ENCODE peak calls at places on chromosome 2, in ten cellular contexts. I is endothelial cell, Y is RWPE1, O is OCI-LY7, H is HL-60, Z is astrocyte of the cerebellum, T is PC-9, W is AG09319, R is body of pancreas, X is H1. B is an unnamed sample.

GRCh38 chr2:15923597-15923996 is 16.8 kb upstream of the MYCN start:
- DNase-seq in T (no peak), R (no peak), Y (no peak), Z (no peak), O (no peak), H (no peak), X (no peak), W (no peak), I (no peak), B (no peak)

GRCh38 chr2:72026819-72027425 is 120.7 kb downstream of the CYP26B1 start:
- DNase-seq in H (no peak), X (no peak), O (no peak), W (no peak), T (no peak), R (no peak), I (no peak), Z (no peak), Y (no peak), B (no peak)

GRCh38 chr2:219664958-219665357 is 37.5 kb downstream of the SLC4A3 start:
- DNase-seq in H (no peak), R (no peak), X (no peak), Z (no peak), T (no peak), Y (no peak), W (no peak), O (no peak), I (no peak), B (no peak)

GRCh38 chr2:223442874-223443273 is 159.3 kb downstream of the SCG2 start:
- DNase-seq in I (no peak), X (no peak), O (no peak), Y (no peak), Z (peak; percentile 49), H (no peak), W (no peak), T (no peak), R (no peak), B (no peak)

GRCh38 chr2:655626-656025 is 21.6 kb downstream of the TMEM18 start:
- DNase-seq in Z (no peak), X (no peak), I (no peak), R (no peak), O (no peak), Y (no peak), W (no peak), H (no peak), T (no peak), B (no peak)

GRCh38 chr2:220025207-220025606 is 397.8 kb downstream of the SLC4A3 start:
- DNase-seq in H (no peak), I (no peak), W (no peak), O (no peak), R (no peak), Y (no peak), T (no peak), Z (no peak), X (no peak), B (no peak)

GRCh38 chr2:42800981-42801380 is 8.6 kb upstream of the HAAO start:
- DNase-seq in X (no peak), I (no peak), T (no peak), R (no peak), Y (no peak), O (no peak), Z (no peak), H (no peak), W (no peak), B (no peak)

GRCh38 chr2:225429718-225430117 is 30.2 kb downstream of the NYAP2 start:
- DNase-seq in O (no peak), Z (peak; percentile 13), I (no peak), W (no peak), H (no peak), Y (no peak), X (no peak), T (no peak), R (peak; percentile 84), B (no peak)

GRCh38 chr2:217103752-217104540 is 244.1 kb upstream of the TNP1 start:
- DNase-seq in I (no peak), X (no peak), O (no peak), Y (peak; percentile 14), R (no peak), H (no peak), W (no peak), T (no peak), Z (no peak), B (no peak)

DNA sequence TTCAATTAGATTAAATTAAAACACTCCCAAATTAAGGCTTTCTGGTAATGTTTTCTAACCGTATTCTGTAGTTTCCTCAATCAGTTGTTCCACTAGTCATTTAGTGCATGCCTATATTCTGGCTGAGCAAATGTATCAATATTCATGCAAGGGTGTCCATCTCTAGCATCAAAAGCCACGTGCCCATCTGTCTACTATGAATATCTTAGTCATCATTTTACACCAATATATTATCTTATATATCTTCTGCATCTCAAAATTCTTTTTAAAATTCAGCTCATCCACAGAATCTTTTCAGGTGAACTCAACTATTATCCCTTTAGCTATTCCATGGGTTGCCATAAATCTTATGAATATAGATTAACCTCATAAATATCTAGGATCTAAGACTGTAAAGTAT is 488.2 kb downstream of the PARD3B start:
- DNase-seq in H (no peak), Y (no peak), I (no peak), O (no peak), Z (no peak), R (no peak), W (no peak), T (no peak), X (no peak), B (no peak)
- TF ChIP-seq CTCF in H (no peak), Y (no peak), I (no peak), O (no peak), Z (no peak), R (no peak), W (no peak), T (no peak), X (no peak), B (no peak)

GRCh38 chr2:18987592-18988073 is 370.8 kb downstream of the OSR1 start:
- DNase-seq in H (no peak), W (peak; percentile 65), R (peak; percentile 72), I (no peak), X (no peak), Z (peak; percentile 95), O (no peak), Y (peak; percentile 56), T (peak; percentile 68), B (no peak)
- TF ChIP-seq CTCF in H (no peak), W (peak; percentile 32), R (no peak), I (no peak), X (no peak), Z (peak; percentile 30), O (peak; percentile 30), Y (peak; percentile 41), T (no peak), B (peak; percentile 30)

GRCh38 chr2:9424447-9425164 is 1.2 kb downstream of the CPSF3 start:
- DNase-seq in T (no peak), Y (no peak), H (no peak), R (no peak), Z (no peak), W (no peak), X (no peak), I (no peak), O (peak; percentile 66), B (no peak)

GRCh38 chr2:9423100-9423921 is at the start of the genes CPSF3 and ITGB1BP1:
- DNase-seq in O (peak; percentile 99), T (peak; percentile 98), W (peak; percentile 94), H (peak; percentile 95), Z (peak; percentile 94), I (peak; percentile 99), R (peak; percentile 97), X (peak; percentile 92), Y (peak; percentile 100), B (peak; percentile 96)

GRCh38 chr2:9420495-9420894 is 2.8 kb downstream of the ITGB1BP1 start:
- DNase-seq in O (no peak), R (no peak), I (no peak), H (no peak), T (no peak), Y (no peak), Z (no peak), X (no peak), W (no peak), B (no peak)

GRCh38 chr2:9423922-9424272 is 443 bp downstream of the CPSF3 start:
- DNase-seq in Y (peak; percentile 15), W (no peak), X (no peak), O (peak; percentile 61), H (no peak), Z (no peak), T (peak; percentile 15), R (no peak), I (no peak), B (no peak)

DNA sequence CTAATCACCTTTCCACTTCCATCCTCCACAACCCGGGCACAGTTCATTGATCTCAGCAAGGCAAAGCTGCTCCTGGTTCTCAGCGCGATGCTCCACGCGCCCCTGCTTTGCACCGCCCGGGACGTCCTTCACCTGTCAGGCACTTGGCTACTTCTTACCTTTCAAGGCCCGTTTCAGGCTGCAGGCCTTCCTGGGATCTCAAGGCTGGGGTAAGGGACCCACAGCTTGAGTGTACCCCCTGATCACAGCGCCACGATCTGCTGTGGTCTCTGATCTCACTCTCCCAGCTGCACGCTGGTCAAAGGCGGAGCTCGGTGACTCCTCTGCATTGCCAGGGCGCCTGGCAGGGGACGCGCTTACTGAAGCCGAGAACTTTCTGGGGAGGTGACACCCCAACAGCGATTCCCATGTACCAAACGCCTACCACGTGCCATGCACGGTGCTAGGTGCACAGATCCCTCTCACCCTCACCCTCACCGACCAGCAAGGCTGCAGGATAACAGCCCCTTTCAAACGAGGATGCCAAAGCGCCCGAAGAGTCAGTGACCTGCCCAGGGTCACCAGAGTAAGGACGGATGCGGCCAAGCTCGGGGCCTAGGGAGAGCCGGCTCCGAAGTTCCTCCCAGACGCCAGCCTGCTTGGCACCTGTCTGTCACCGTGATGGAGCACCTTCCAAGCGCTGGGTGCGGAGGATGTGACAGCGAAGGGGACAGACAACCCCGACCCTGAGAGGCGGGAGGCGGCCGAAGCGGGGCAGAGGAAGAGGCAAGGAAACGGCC is 818 bp downstream of the ITGB1BP1 start:
- DNase-seq in Z (no peak), H (peak; percentile 38), X (no peak), O (peak; percentile 74), W (no peak), Y (peak; percentile 44), I (peak; percentile 21), T (peak; percentile 12), R (peak; percentile 31), B (no peak)
- TF ChIP-seq CTCF in Z (peak; percentile 2), H (no peak), X (no peak), O (peak; percentile 39), W (no peak), Y (no peak), I (no peak), T (no peak), R (no peak), B (no peak)

DNA sequence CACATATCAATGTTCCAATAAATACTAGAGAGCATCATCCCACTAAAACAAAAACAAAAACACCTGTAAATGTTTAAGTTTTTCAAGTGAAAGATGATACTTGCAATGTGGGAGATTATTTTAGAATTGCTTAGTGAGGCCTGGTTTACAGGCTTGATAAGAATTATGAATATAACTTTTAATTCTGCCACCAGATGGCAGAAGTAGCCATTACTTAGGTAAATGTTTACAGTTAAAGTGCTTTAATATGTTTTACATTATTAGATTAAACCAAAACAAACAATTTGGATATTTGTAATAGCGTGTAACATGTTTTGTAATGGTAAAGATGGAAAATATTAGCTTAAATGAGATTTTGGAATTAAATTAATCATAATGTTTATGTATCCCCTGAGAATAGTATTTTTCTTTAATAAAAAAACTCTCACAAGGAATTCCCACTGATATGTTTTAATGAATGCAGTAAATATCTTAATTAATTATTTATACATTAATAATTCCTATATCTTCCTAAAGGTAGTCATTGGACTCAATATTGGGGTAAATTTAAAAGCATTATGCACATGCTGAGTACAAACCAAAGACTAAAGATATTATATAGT is 522.0 kb downstream of the SPAG16 start:
- DNase-seq in X (no peak), H (no peak), Y (no peak), O (peak; percentile 31), I (no peak), T (no peak), R (no peak), Z (no peak), W (peak; percentile 15), B (no peak)
- TF ChIP-seq CTCF in X (no peak), H (no peak), Y (peak; percentile 35), O (peak; percentile 79), I (peak; percentile 65), T (peak; percentile 84), R (no peak), Z (no peak), W (peak; percentile 18), B (peak; percentile 29)

B was measured in D721Med.